ENCODE peak calls at places on chromosome 16, in seven cellular contexts. R is NCI-H2081; I is AG08396; G is NCI-H1417; M is stimulated activated CD8-positive, alpha-beta memory T cell treated with anti-CD3 and anti-CD28 coated beads, Interleukin-2, amount 100 ng/mL, for 1 hour; A is C1 segment of cervical spinal cord; D is activated gamma-delta T cell treated with Interleukin-2 at 50 U/mL for 16 hours. Y is an unnamed sample.
A peak's percentile ranks its signal among the peaks of the same experiment; 100 is the strongest.

GRCh38 chr16:58836427-58836826 is 102.3 kb upstream of the GOT2 start:
- DNase-seq in R (no peak), I (no peak), G (no peak), M (no peak), A (no peak), D (no peak), Y (no peak)

GRCh38 chr16:56311208-56312027 is 113.9 kb downstream of the AMFR start:
- DNase-seq in R (peak; percentile 94), I (no peak), G (peak; percentile 77), M (no peak), A (no peak), D (no peak), Y (no peak)

GRCh38 chr16:11557811-11558210 is 28.9 kb downstream of the LITAF start:
- DNase-seq in R (no peak), I (no peak), G (no peak), M (no peak), A (peak; percentile 78), D (no peak), Y (no peak)

GRCh38 chr16:77227745-77228144 is 28.5 kb downstream of the SYCE1L start:
- DNase-seq in R (no peak), I (no peak), G (no peak), M (no peak), A (no peak), D (no peak), Y (no peak)

GRCh38 chr16:14609716-14610115 is 20.3 kb downstream of the PARN start:
- DNase-seq in R (no peak), I (no peak), G (no peak), M (no peak), A (no peak), D (no peak), Y (no peak)

GRCh38 chr16:68363847-68364600 is 53.2 kb downstream of the PRMT7 start:
- DNase-seq in R (no peak), I (no peak), G (no peak), M (no peak), A (no peak), D (no peak), Y (no peak)

GRCh38 chr16:75244844-75245758 is 6.3 kb downstream of the BCAR1 start:
- DNase-seq in R (no peak), I (peak; percentile 91), G (no peak), M (no peak), A (peak; percentile 91), D (no peak), Y (no peak)

GRCh38 chr16:19583665-19584300 is 28.3 kb downstream of the VPS35L start:
- DNase-seq in R (peak; percentile 53), I (no peak), G (peak; percentile 51), M (no peak), A (no peak), D (peak; percentile 17), Y (peak; percentile 5)

GRCh38 chr16:28873543-28874201 is 4.6 kb upstream of the ATP2A1 start:
- DNase-seq in R (no peak), I (peak; percentile 76), G (peak; percentile 2), M (peak; percentile 20), A (no peak), D (peak; percentile 55), Y (peak; percentile 70)

GRCh38 chr16:23826528-23827244 is 9.1 kb upstream of the PRKCB start:
- DNase-seq in R (no peak), I (no peak), G (no peak), M (no peak), A (no peak), D (no peak), Y (no peak)

GRCh38 chr16:67169642-67170167 is 633 bp upstream of the NOL3 start:
- DNase-seq in R (no peak), I (no peak), G (peak; percentile 39), M (no peak), A (peak; percentile 34), D (no peak), Y (no peak)

GRCh38 chr16:9761870-9762269 is 420.4 kb downstream of the GRIN2A start:
- DNase-seq in R (no peak), I (no peak), G (no peak), M (no peak), A (no peak), D (no peak), Y (no peak)

GRCh38 chr16:84689126-84689525 is 10.7 kb upstream of the USP10 start:
- DNase-seq in R (no peak), I (peak; percentile 65), G (no peak), M (no peak), A (no peak), D (no peak), Y (no peak)

GRCh38 chr16:46972971-46973456 is 460 bp downstream of the DNAJA2 start:
- DNase-seq in R (no peak), I (peak; percentile 64), G (peak; percentile 76), M (no peak), A (peak; percentile 35), D (peak; percentile 38), Y (peak; percentile 28)

GRCh38 chr16:12744860-12745259 is 58.8 kb downstream of the CPPED1 start:
- DNase-seq in R (no peak), I (no peak), G (no peak), M (no peak), A (no peak), D (no peak), Y (no peak)

GRCh38 chr16:83648347-83648746 is 159.4 kb upstream of the HSBP1 start:
- DNase-seq in R (no peak), I (no peak), G (no peak), M (no peak), A (no peak), D (no peak), Y (no peak)

GRCh38 chr16:77807-78443 is at the start of gene MPG:
- DNase-seq in R (peak; percentile 77), I (peak; percentile 98), G (peak; percentile 84), M (peak; percentile 62), A (peak; percentile 89), D (peak; percentile 81), Y (peak; percentile 75)

GRCh38 chr16:86351041-86351784 is 159.1 kb upstream of the FOXF1 start:
- DNase-seq in R (no peak), I (no peak), G (no peak), M (no peak), A (no peak), D (no peak), Y (no peak)

GRCh38 chr16:87421369-87421912 is 29.3 kb downstream of the MAP1LC3B start:
- DNase-seq in R (no peak), I (no peak), G (no peak), M (no peak), A (no peak), D (no peak), Y (no peak)

GRCh38 chr16:89360760-89361435 is 129.5 kb downstream of the ANKRD11 start:
- DNase-seq in R (no peak), I (no peak), G (no peak), M (peak; percentile 41), A (no peak), D (peak; percentile 78), Y (peak; percentile 79)

GRCh38 chr16:49947907-49948678 is 76.9 kb upstream of the CNEP1R1 start:
- DNase-seq in R (no peak), I (no peak), G (peak; percentile 25), M (no peak), A (no peak), D (no peak), Y (no peak)

GRCh38 chr16:19696312-19696711 is 21.7 kb downstream of the KNOP1 start:
- DNase-seq in R (peak; percentile 92), I (peak; percentile 82), G (peak; percentile 93), M (peak; percentile 23), A (peak; percentile 15), D (peak; percentile 51), Y (peak; percentile 9)

GRCh38 chr16:67246945-67247697 is at the start of gene FHOD1:
- DNase-seq in R (peak; percentile 78), I (peak; percentile 97), G (peak; percentile 92), M (peak; percentile 95), A (peak; percentile 88), D (peak; percentile 97), Y (peak; percentile 97)

GRCh38 chr16:17578921-17579876 is 108.4 kb upstream of the XYLT1 start:
- DNase-seq in R (no peak), I (peak; percentile 67), G (peak; percentile 69), M (peak; percentile 7), A (peak; percentile 15), D (peak; percentile 58), Y (peak; percentile 53)

GRCh38 chr16:27516360-27516759 is 33.4 kb downstream of the GTF3C1 start:
- DNase-seq in R (no peak), I (no peak), G (no peak), M (no peak), A (no peak), D (no peak), Y (no peak)

GRCh38 chr16:68074850-68075249 is 10.3 kb upstream of the NFATC3 start:
- DNase-seq in R (no peak), I (no peak), G (no peak), M (peak; percentile 45), A (no peak), D (peak; percentile 69), Y (peak; percentile 74)

GRCh38 chr16:83164816-83165215 is 538.0 kb downstream of the CDH13 start:
- DNase-seq in R (no peak), I (no peak), G (no peak), M (no peak), A (no peak), D (no peak), Y (no peak)

GRCh38 chr16:55056585-55057520 is 126.2 kb downstream of the IRX5 start:
- DNase-seq in R (no peak), I (no peak), G (peak; percentile 29), M (no peak), A (no peak), D (no peak), Y (no peak)

GRCh38 chr16:3013998-3014690 is 1.4 kb downstream of the CLDN9 start:
- DNase-seq in R (no peak), I (no peak), G (no peak), M (no peak), A (no peak), D (no peak), Y (no peak)

GRCh38 chr16:59887856-59888255 is 1153.7 kb upstream of the GOT2 start:
- DNase-seq in R (no peak), I (no peak), G (no peak), M (no peak), A (no peak), D (no peak), Y (no peak)

GRCh38 chr16:31333686-31334649 is 21.0 kb upstream of the ITGAX start:
- DNase-seq in R (no peak), I (peak; percentile 24), G (peak; percentile 54), M (no peak), A (no peak), D (peak; percentile 22), Y (peak; percentile 17)

GRCh38 chr16:50565428-50565827 is 17.2 kb downstream of the NKD1 start:
- DNase-seq in R (no peak), I (no peak), G (no peak), M (no peak), A (no peak), D (no peak), Y (no peak)

GRCh38 chr16:4263504-4264436 is 9.1 kb downstream of the TFAP4 start:
- DNase-seq in R (no peak), I (peak; percentile 96), G (peak; percentile 12), M (no peak), A (no peak), D (no peak), Y (no peak)

GRCh38 chr16:7716924-7717323 is 384.3 kb downstream of the RBFOX1 start:
- DNase-seq in R (no peak), I (no peak), G (no peak), M (no peak), A (no peak), D (no peak), Y (no peak)

GRCh38 chr16:55492756-55493380 is 13.9 kb downstream of the MMP2 start:
- DNase-seq in R (no peak), I (no peak), G (no peak), M (no peak), A (no peak), D (no peak), Y (no peak)

GRCh38 chr16:2015117-2015946 is 4.3 kb upstream of the NPW start:
- DNase-seq in R (no peak), I (no peak), G (no peak), M (no peak), A (no peak), D (no peak), Y (no peak)

GRCh38 chr16:70770968-70771552 is 29.9 kb downstream of the VAC14 start:
- DNase-seq in R (peak; percentile 35), I (peak; percentile 75), G (peak; percentile 62), M (peak; percentile 14), A (peak; percentile 52), D (peak; percentile 29), Y (peak; percentile 36)

GRCh38 chr16:70728145-70728544 is 42.3 kb upstream of the MTSS2 start:
- DNase-seq in R (no peak), I (no peak), G (no peak), M (no peak), A (no peak), D (no peak), Y (no peak)

Y was measured in effector memory CD8-positive, alpha-beta T cell.